ENCODE peak calls at places on chromosomes 13 and 19, in five cellular contexts. One of them, this sample, is unnamed.
A peak's percentile ranks its signal among the peaks of the same experiment; 100 is the strongest.

GRCh38 chr13:38922170-38922569 is 68.5 kb downstream of the STOML3 start:
- DNase-seq in hippocampal formation: no peak
- DNase-seq in omental fat pad: no peak
- DNase-seq in CD4-positive, alpha-beta T cell: no peak
- DNase-seq in left cardiac atrium: no peak
- DNase-seq in this sample: no peak

GRCh38 chr13:44300895-44301638 is 72.6 kb upstream of the SERP2 start:
- DNase-seq in CD4-positive, alpha-beta T cell: no peak
- DNase-seq in omental fat pad: no peak
- DNase-seq in left cardiac atrium: peak; percentile 47
- DNase-seq in hippocampal formation: no peak
- DNase-seq in this sample: no peak

GRCh38 chr19:29926801-29927200 is 15.2 kb upstream of the URI1 start:
- DNase-seq in CD4-positive, alpha-beta T cell: no peak
- DNase-seq in hippocampal formation: no peak
- DNase-seq in left cardiac atrium: no peak
- DNase-seq in omental fat pad: no peak
- DNase-seq in this sample: no peak

GRCh38 chr13:27657724-27658123 is 36.0 kb downstream of the POLR1D start:
- DNase-seq in left cardiac atrium: no peak
- DNase-seq in hippocampal formation: no peak
- DNase-seq in CD4-positive, alpha-beta T cell: no peak
- DNase-seq in omental fat pad: no peak
- DNase-seq in this sample: no peak

GRCh38 chr19:41309225-41310030 is 544 bp upstream of the CCDC97 start:
- DNase-seq in omental fat pad: no peak
- DNase-seq in left cardiac atrium: no peak
- DNase-seq in CD4-positive, alpha-beta T cell: no peak
- DNase-seq in hippocampal formation: no peak
- DNase-seq in this sample: no peak

GRCh38 chr19:4061683-4062575 is 4.8 kb downstream of the ZBTB7A start:
- DNase-seq in CD4-positive, alpha-beta T cell: no peak
- DNase-seq in omental fat pad: no peak
- DNase-seq in left cardiac atrium: peak; percentile 60
- DNase-seq in hippocampal formation: no peak
- DNase-seq in this sample: peak; percentile 63

GRCh38 chr19:18232540-18233223 is 6.4 kb upstream of the PDE4C start:
- DNase-seq in omental fat pad: no peak
- DNase-seq in CD4-positive, alpha-beta T cell: no peak
- DNase-seq in hippocampal formation: no peak
- DNase-seq in left cardiac atrium: no peak
- DNase-seq in this sample: peak; percentile 88

GRCh38 chr13:25489238-25489637 is 117.5 kb downstream of the ATP8A2 start:
- DNase-seq in omental fat pad: no peak
- DNase-seq in left cardiac atrium: no peak
- DNase-seq in CD4-positive, alpha-beta T cell: no peak
- DNase-seq in hippocampal formation: peak; percentile 19
- DNase-seq in this sample: no peak

GRCh38 chr19:36973021-36973843 is 57.1 kb downstream of the ZNF568 start:
- DNase-seq in left cardiac atrium: peak; percentile 90
- DNase-seq in CD4-positive, alpha-beta T cell: peak; percentile 81
- DNase-seq in omental fat pad: peak; percentile 56
- DNase-seq in hippocampal formation: peak; percentile 88
- DNase-seq in this sample: peak; percentile 46

GRCh38 chr13:57641071-57641470 is 9.5 kb downstream of the PCDH17 start:
- DNase-seq in hippocampal formation: no peak
- DNase-seq in left cardiac atrium: no peak
- DNase-seq in omental fat pad: no peak
- DNase-seq in CD4-positive, alpha-beta T cell: no peak
- DNase-seq in this sample: no peak